ENCODE peak calls at places on chromosomes 16 and 17, in seven cellular contexts. One of them, this sample, is unnamed.

GRCh38 chr17:41013606-41014005 is 4.7 kb upstream of the KRTAP3-1 start:
- DNase-seq in fibroblast of mammary gland: peak
- DNase-seq in AG10803: peak
- DNase-seq in adipocyte: peak
- DNase-seq in skeletal muscle cell: peak
- DNase-seq in lower leg skin: no peak
- DNase-seq in bronchial epithelial cell: no peak
- DNase-seq in this sample: peak

GRCh38 chr17:8176197-8176940 is at the start of gene TMEM107:
- DNase-seq in AG10803: peak
- DNase-seq in fibroblast of mammary gland: peak
- DNase-seq in adipocyte: peak
- DNase-seq in skeletal muscle cell: no peak
- DNase-seq in bronchial epithelial cell: peak
- DNase-seq in lower leg skin: peak
- DNase-seq in this sample: peak

GRCh38 chr16:5845046-5845445 is 747.5 kb upstream of the EEF2KMT start:
- DNase-seq in AG10803: no peak
- DNase-seq in skeletal muscle cell: no peak
- DNase-seq in bronchial epithelial cell: peak
- DNase-seq in lower leg skin: no peak
- DNase-seq in adipocyte: no peak
- DNase-seq in fibroblast of mammary gland: no peak
- DNase-seq in this sample: no peak

GRCh38 chr17:79732804-79733691 is 2.3 kb downstream of the ENPP7 start:
- DNase-seq in bronchial epithelial cell: no peak
- DNase-seq in skeletal muscle cell: no peak
- DNase-seq in adipocyte: no peak
- DNase-seq in lower leg skin: no peak
- DNase-seq in fibroblast of mammary gland: no peak
- DNase-seq in AG10803: no peak
- DNase-seq in this sample: no peak

GRCh38 chr16:20897253-20897896 is 2.8 kb downstream of the DCUN1D3 start:
- DNase-seq in adipocyte: peak
- DNase-seq in skeletal muscle cell: peak
- DNase-seq in bronchial epithelial cell: peak
- DNase-seq in AG10803: peak
- DNase-seq in fibroblast of mammary gland: peak
- DNase-seq in lower leg skin: no peak
- DNase-seq in this sample: peak

GRCh38 chr17:17156107-17156506 is 50.0 kb downstream of the PLD6 start:
- DNase-seq in skeletal muscle cell: peak
- DNase-seq in adipocyte: peak
- DNase-seq in fibroblast of mammary gland: peak
- DNase-seq in AG10803: peak
- DNase-seq in lower leg skin: peak
- DNase-seq in bronchial epithelial cell: peak
- DNase-seq in this sample: peak

GRCh38 chr17:64936117-64936516 is 16.8 kb upstream of the LRRC37A3 start:
- DNase-seq in skeletal muscle cell: no peak
- DNase-seq in fibroblast of mammary gland: no peak
- DNase-seq in adipocyte: no peak
- DNase-seq in bronchial epithelial cell: no peak
- DNase-seq in lower leg skin: no peak
- DNase-seq in AG10803: no peak
- DNase-seq in this sample: no peak

GRCh38 chr17:1532836-1533602 is 16.6 kb upstream of the INPP5K start:
- DNase-seq in fibroblast of mammary gland: no peak
- DNase-seq in adipocyte: no peak
- DNase-seq in bronchial epithelial cell: no peak
- DNase-seq in lower leg skin: no peak
- DNase-seq in skeletal muscle cell: no peak
- DNase-seq in AG10803: no peak
- DNase-seq in this sample: peak

GRCh38 chr17:77880702-77881450 is 77.6 kb upstream of the TNRC6C start:
- DNase-seq in AG10803: no peak
- DNase-seq in adipocyte: no peak
- DNase-seq in bronchial epithelial cell: no peak
- DNase-seq in lower leg skin: no peak
- DNase-seq in skeletal muscle cell: no peak
- DNase-seq in fibroblast of mammary gland: no peak
- DNase-seq in this sample: no peak

GRCh38 chr17:35748979-35749378 is 4.1 kb downstream of the GAS2L2 start:
- DNase-seq in adipocyte: no peak
- DNase-seq in lower leg skin: no peak
- DNase-seq in fibroblast of mammary gland: no peak
- DNase-seq in AG10803: no peak
- DNase-seq in skeletal muscle cell: no peak
- DNase-seq in bronchial epithelial cell: no peak
- DNase-seq in this sample: no peak

GRCh38 chr16:6797223-6797622 is 535.4 kb upstream of the RBFOX1 start:
- DNase-seq in bronchial epithelial cell: no peak
- DNase-seq in lower leg skin: no peak
- DNase-seq in adipocyte: no peak
- DNase-seq in AG10803: no peak
- DNase-seq in fibroblast of mammary gland: no peak
- DNase-seq in skeletal muscle cell: no peak
- DNase-seq in this sample: no peak

GRCh38 chr17:44331249-44331760 is 6.7 kb upstream of the SLC25A39 start:
- DNase-seq in skeletal muscle cell: no peak
- DNase-seq in fibroblast of mammary gland: peak
- DNase-seq in lower leg skin: peak
- DNase-seq in AG10803: peak
- DNase-seq in adipocyte: peak
- DNase-seq in bronchial epithelial cell: peak
- DNase-seq in this sample: peak
- H3K4me3 ChIP-seq in skeletal muscle cell: no peak
- H3K4me3 ChIP-seq in fibroblast of mammary gland: no peak
- H3K4me3 ChIP-seq in lower leg skin: no peak
- H3K4me3 ChIP-seq in AG10803: no peak
- H3K4me3 ChIP-seq in adipocyte: no peak
- H3K4me3 ChIP-seq in bronchial epithelial cell: no peak
- H3K4me3 ChIP-seq in this sample: no peak

GRCh38 chr16:880471-881171 is 80.1 kb upstream of the GNG13 start:
- DNase-seq in fibroblast of mammary gland: no peak
- DNase-seq in lower leg skin: no peak
- DNase-seq in AG10803: no peak
- DNase-seq in bronchial epithelial cell: no peak
- DNase-seq in skeletal muscle cell: no peak
- DNase-seq in adipocyte: no peak
- DNase-seq in this sample: no peak
- H3K4me3 ChIP-seq in fibroblast of mammary gland: no peak
- H3K4me3 ChIP-seq in lower leg skin: no peak
- H3K4me3 ChIP-seq in AG10803: no peak
- H3K4me3 ChIP-seq in bronchial epithelial cell: no peak
- H3K4me3 ChIP-seq in skeletal muscle cell: no peak
- H3K4me3 ChIP-seq in adipocyte: no peak
- H3K4me3 ChIP-seq in this sample: no peak

GRCh38 chr16:84015399-84015798 is 27.2 kb downstream of the SLC38A8 start:
- DNase-seq in skeletal muscle cell: no peak
- DNase-seq in lower leg skin: no peak
- DNase-seq in adipocyte: no peak
- DNase-seq in fibroblast of mammary gland: no peak
- DNase-seq in AG10803: no peak
- DNase-seq in bronchial epithelial cell: no peak
- DNase-seq in this sample: no peak

GRCh38 chr16:84018710-84019109 is 23.9 kb downstream of the SLC38A8 start:
- DNase-seq in skeletal muscle cell: no peak
- DNase-seq in AG10803: no peak
- DNase-seq in lower leg skin: no peak
- DNase-seq in fibroblast of mammary gland: no peak
- DNase-seq in bronchial epithelial cell: no peak
- DNase-seq in adipocyte: no peak
- DNase-seq in this sample: no peak

GRCh38 chr16:84013787-84014569 is 28.6 kb downstream of the SLC38A8 start:
- DNase-seq in fibroblast of mammary gland: peak
- DNase-seq in lower leg skin: no peak
- DNase-seq in skeletal muscle cell: no peak
- DNase-seq in adipocyte: peak
- DNase-seq in bronchial epithelial cell: peak
- DNase-seq in AG10803: no peak
- DNase-seq in this sample: peak

GRCh38 chr16:84016477-84016876 is 26.1 kb downstream of the SLC38A8 start:
- DNase-seq in adipocyte: no peak
- DNase-seq in skeletal muscle cell: no peak
- DNase-seq in AG10803: no peak
- DNase-seq in lower leg skin: no peak
- DNase-seq in bronchial epithelial cell: no peak
- DNase-seq in fibroblast of mammary gland: no peak
- DNase-seq in this sample: no peak

GRCh38 chr16:84014570-84015327 is 27.8 kb downstream of the SLC38A8 start:
- DNase-seq in AG10803: no peak
- DNase-seq in lower leg skin: no peak
- DNase-seq in adipocyte: no peak
- DNase-seq in skeletal muscle cell: no peak
- DNase-seq in fibroblast of mammary gland: no peak
- DNase-seq in bronchial epithelial cell: no peak
- DNase-seq in this sample: no peak
- H3K4me3 ChIP-seq in AG10803: no peak
- H3K4me3 ChIP-seq in lower leg skin: no peak
- H3K4me3 ChIP-seq in adipocyte: no peak
- H3K4me3 ChIP-seq in skeletal muscle cell: no peak
- H3K4me3 ChIP-seq in fibroblast of mammary gland: no peak
- H3K4me3 ChIP-seq in bronchial epithelial cell: no peak
- H3K4me3 ChIP-seq in this sample: no peak

DNA sequence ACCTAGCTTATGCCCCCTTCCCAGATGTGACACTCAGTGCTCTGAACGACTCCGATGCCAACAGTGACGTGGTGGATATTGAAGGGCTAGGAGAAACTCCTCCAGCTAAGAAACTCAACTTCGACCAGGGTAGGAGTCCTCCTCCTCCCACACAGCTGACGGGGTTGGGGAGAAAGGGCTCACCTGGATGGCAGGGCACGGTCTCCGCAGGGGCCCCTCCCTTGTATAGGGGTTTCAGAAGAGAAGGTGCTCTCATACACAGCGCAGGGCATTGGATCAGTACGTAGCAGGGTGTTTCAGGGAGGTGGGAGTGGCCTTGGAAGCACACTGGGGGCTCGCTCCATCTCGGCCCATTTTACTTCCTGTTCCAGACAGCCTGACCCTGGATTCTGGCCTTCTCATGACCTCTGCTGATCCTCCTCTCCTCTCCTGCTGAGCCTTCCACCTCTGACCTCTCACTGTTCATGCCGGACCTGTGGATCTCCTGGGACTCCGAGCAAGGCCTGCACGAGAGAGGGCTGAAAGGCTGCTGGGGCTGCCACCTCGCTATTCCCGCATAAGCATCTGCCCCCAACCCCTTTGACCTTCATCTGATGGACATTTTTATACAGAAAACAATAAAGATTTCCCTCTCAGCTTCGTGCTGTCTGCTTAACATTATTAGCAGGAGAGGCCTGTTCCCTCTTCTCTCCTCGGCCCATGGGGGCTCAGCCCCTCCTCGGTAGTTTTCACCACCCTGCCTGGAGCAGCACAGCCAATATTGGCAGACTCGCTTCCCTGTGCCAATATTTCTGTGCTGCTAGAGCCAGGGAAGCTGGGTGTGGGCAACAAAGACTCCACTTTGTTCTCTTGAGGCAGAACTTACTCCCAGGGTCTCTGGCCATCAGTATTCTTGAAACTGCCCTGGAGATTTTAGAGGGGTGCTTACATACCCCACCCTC is 4.7 kb downstream of the RNASEK start:
- DNase-seq in AG10803: no peak
- DNase-seq in skeletal muscle cell: no peak
- DNase-seq in fibroblast of mammary gland: no peak
- DNase-seq in lower leg skin: no peak
- DNase-seq in bronchial epithelial cell: no peak
- DNase-seq in adipocyte: no peak
- DNase-seq in this sample: no peak
- H3K4me3 ChIP-seq in AG10803: no peak
- H3K4me3 ChIP-seq in skeletal muscle cell: no peak
- H3K4me3 ChIP-seq in fibroblast of mammary gland: no peak
- H3K4me3 ChIP-seq in lower leg skin: no peak
- H3K4me3 ChIP-seq in bronchial epithelial cell: no peak
- H3K4me3 ChIP-seq in adipocyte: no peak
- H3K4me3 ChIP-seq in this sample: no peak